ENCODE peak calls at places on chromosomes 5 and 9, in nine cellular contexts. N is HCT116, G is SK-N-SH, Z is K562, H is HepG2, Q is stomach, S is transverse colon, X is prostate gland, V is breast epithelium. L is an unnamed sample.

GRCh38 chr5:124261133-124261532 is 485.3 kb downstream of the ZNF608 start:
- DNase-seq in S (no peak), N (no peak), V (no peak), Z (no peak), H (no peak), X (no peak), Q (no peak), G (no peak), L (no peak)

GRCh38 chr9:83965350-83966208 is 14.4 kb downstream of the HNRNPK start:
- DNase-seq in Z (peak), V (no peak), H (peak), N (no peak), Q (no peak), G (peak), X (no peak), S (no peak), L (no peak)

GRCh38 chr5:168624850-168625357 is 45.7 kb upstream of the PANK3 start:
- DNase-seq in H (peak), Q (no peak), N (no peak), G (no peak), S (no peak), X (no peak), Z (no peak), V (no peak), L (no peak)

GRCh38 chr5:1034421-1034905 is 25.9 kb downstream of the NKD2 start:
- DNase-seq in S (no peak), V (no peak), N (no peak), Z (no peak), Q (no peak), G (peak), X (no peak), H (no peak), L (peak)

GRCh38 chr5:146588331-146588730 is 72.3 kb upstream of the GPR151 start:
- DNase-seq in V (no peak), G (no peak), X (no peak), N (no peak), S (no peak), Z (no peak), Q (no peak), H (no peak), L (no peak)

GRCh38 chr5:143229426-143229895 is 174.0 kb downstream of the NR3C1 start:
- DNase-seq in Q (no peak), S (no peak), G (no peak), X (no peak), H (no peak), N (no peak), V (no peak), Z (no peak), L (peak)

GRCh38 chr9:36603006-36603405 is 30.3 kb downstream of the MELK start:
- DNase-seq in Z (no peak), S (no peak), X (no peak), H (no peak), N (no peak), Q (no peak), V (no peak), G (no peak), L (no peak)

GRCh38 chr5:16005210-16005609 is 174.4 kb downstream of the MARCHF11 start:
- DNase-seq in Z (no peak), X (no peak), N (no peak), H (no peak), G (no peak), V (no peak), Q (no peak), S (no peak), L (no peak)

GRCh38 chr9:89670806-89671434 is 66.1 kb downstream of the GADD45G start:
- DNase-seq in N (no peak), S (no peak), G (no peak), V (no peak), Q (no peak), X (no peak), Z (no peak), H (no peak), L (no peak)

GRCh38 chr5:15720515-15720914 is 220.5 kb downstream of the FBXL7 start:
- DNase-seq in V (no peak), Z (no peak), H (no peak), X (no peak), Q (no peak), S (no peak), N (no peak), G (no peak), L (no peak)

GRCh38 chr9:130425741-130426466 is 18.9 kb upstream of the ASS1 start:
- DNase-seq in V (no peak), S (peak), G (no peak), H (no peak), Z (no peak), X (no peak), N (no peak), Q (no peak), L (no peak)

GRCh38 chr9:13568851-13569618 is 289.5 kb upstream of the MPDZ start:
- DNase-seq in H (no peak), N (no peak), V (no peak), Z (no peak), G (no peak), X (no peak), Q (no peak), S (no peak), L (peak)
- H3K4me3 ChIP-seq in H (no peak), N (no peak), V (peak), Z (no peak), G (no peak), X (no peak), Q (peak), S (peak), L (peak)

DNA sequence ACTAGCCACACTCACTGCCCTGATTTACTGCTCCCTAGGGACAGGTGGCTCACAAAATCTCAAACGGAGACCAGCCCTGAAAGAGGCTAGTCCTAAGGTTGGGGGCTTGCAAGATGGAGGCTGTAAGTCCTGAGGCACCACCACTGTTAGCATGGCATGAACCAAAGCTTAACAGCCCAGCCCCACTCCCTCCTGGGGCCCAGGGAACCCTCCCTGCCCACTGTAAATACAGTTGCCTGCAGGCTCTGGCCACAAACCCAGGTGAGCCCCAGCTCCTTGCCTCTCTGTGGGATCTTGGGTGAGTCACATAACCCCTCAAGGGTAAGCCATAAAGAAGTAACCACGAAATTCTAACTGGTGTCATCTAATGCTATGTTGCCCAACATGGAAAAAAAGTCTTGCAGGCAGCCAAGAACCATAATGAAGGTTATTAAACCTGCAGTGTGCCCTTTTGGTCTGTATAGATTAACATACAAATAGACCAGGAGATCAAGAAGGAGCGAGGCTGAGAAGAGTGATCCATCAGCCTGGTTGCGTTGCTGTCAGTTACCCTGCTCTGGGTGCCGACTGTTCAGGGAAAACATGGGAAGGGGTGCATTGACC is 1.7 kb upstream of the POMT1 start:
- DNase-seq in S (no peak), H (no peak), X (no peak), V (no peak), G (no peak), Z (peak), N (no peak), Q (no peak), L (no peak)
- TF ChIP-seq POLR2AphosphoS5 in S (no peak), H (no peak), X (no peak), V (no peak), G (no peak), Z (no peak), N (no peak), Q (no peak), L (no peak)

GRCh38 chr5:32138839-32139493 is 35.2 kb downstream of the GOLPH3 start:
- DNase-seq in N (no peak), G (no peak), Q (no peak), H (no peak), V (no peak), X (no peak), Z (no peak), S (no peak), L (no peak)
- H3K4me3 ChIP-seq in N (no peak), G (no peak), Q (no peak), H (no peak), V (no peak), X (no peak), Z (no peak), S (no peak), L (no peak)

DNA sequence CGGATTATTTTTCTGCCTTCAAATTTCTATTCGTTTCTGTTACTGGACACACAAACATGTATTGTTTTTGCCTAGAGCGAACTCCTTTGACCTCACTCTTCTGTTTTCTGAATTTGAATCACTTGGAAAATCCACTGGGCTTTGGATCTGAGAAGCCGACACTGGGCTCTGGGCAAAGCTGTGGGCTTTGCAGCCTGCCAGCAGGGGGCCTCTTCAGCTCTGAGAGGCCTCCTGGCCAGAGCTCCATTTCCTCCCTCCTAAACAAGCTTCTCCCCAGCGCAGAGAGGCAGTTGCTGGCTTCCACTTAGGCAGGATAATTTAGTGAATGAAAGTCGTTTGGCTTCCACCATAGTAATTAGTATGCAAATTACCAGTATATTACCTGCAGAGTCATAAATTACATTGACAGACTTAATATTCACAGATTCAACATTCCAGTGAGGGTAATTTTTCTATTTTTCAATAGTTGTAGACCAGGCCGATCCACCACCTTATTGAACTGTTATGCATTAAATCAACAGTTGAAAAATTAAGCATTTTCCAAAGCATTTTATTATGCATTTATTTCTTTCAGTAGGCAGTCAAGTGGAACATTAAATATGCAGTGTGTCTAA is 104.0 kb upstream of the ZNF366 start:
- DNase-seq in G (peak), H (peak), S (peak), Z (peak), V (peak), X (peak), Q (peak), N (peak), L (peak)
- TF ChIP-seq POLR2AphosphoS5 in G (no peak), H (no peak), S (no peak), Z (no peak), V (no peak), X (no peak), Q (peak), N (no peak), L (no peak)

GRCh38 chr9:125538092-125538473 is 168.9 kb downstream of the MAPKAP1 start:
- DNase-seq in Z (peak), S (peak), G (no peak), H (peak), N (peak), V (peak), Q (peak), X (peak), L (no peak)
- H3K4me3 ChIP-seq in Z (no peak), S (no peak), G (peak), H (peak), N (no peak), V (no peak), Q (no peak), X (no peak), L (no peak)

DNA sequence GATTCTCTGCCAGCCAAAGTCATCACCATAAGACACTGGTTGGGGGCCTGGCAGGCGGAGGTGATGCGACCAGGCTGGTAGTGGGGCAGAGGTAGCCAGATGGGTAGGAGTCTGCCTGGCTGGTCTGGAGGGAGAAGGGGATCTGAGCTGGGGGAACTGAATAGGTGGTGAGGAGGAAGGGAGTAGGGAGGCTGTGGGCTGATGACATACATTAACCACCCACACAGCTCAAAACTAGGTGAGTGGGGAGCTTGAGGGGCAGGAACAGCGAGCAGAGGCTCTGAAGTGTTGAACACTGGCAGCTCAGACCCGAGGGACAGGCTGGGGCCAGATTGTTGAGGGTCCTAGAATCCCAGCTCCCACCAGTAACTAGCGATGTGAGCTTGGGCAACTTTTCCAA is 80.9 kb downstream of the DAB2IP start:
- DNase-seq in X (no peak), H (no peak), V (no peak), N (no peak), S (no peak), Z (no peak), G (no peak), Q (no peak), L (no peak)
- TF ChIP-seq POLR2AphosphoS5 in X (no peak), H (no peak), V (no peak), N (no peak), S (no peak), Z (no peak), G (no peak), Q (no peak), L (no peak)

DNA sequence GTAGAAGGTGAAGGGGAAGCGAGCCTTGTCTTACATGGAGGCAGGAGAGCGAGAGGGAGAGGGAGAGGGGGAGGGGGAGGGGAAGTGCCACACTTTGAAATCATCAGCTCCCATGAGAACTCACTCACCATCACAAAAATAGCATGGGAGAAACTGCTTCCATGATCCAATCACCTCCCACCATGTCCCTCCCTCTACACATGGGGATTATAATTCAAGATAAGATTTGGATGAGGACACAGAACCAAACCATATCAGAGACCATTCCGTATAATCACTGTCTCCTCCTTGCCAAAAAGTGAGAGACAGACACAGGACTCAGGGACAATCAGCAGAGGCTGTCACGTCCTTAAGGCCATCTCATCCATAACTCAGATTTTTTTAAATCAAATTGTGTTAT is 187.7 kb upstream of the TAS2R1 start:
- DNase-seq in H (no peak), Z (no peak), N (no peak), V (no peak), Q (no peak), G (no peak), S (no peak), X (no peak), L (no peak)
- H3K4me3 ChIP-seq in H (no peak), Z (no peak), N (no peak), V (no peak), Q (no peak), G (no peak), S (no peak), X (no peak), L (no peak)

DNA sequence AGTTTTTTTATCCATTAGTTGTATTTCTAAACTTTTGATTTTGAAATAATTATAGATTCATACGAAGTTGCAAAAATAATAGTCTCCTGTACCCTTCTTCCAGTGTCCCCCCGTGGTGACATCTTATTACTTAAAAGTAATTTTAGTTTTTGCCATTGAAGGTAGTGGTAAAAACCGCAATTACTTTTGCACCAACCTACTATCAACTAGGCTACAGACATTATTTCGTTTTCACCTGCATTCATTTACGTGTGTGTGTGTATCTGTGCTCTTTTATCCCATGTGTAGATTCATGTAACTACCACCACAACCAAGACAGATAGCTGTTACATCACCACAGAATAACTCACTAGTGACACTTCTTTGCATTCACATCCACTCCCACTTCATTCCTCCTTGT is 14.6 kb upstream of the CYSTM1 start:
- DNase-seq in G (no peak), V (no peak), Z (no peak), N (no peak), X (no peak), Q (no peak), S (no peak), H (no peak), L (no peak)
- TF ChIP-seq POLR2AphosphoS5 in G (no peak), V (no peak), Z (no peak), N (no peak), X (no peak), Q (no peak), S (no peak), H (no peak), L (no peak)